ENCODE peak calls at places on chromosomes 12 and 14, in seven cellular contexts. R is HFF-Myc, V is iris pigment epithelial cell, Q is GM20000, G is RCC 7860, W is A673, P is anterior cingulate cortex. O is an unnamed sample.

GRCh38 chr14:106729551-106729950 is 1203.2 kb downstream of the TMEM121 start:
- DNase-seq in G (no peak), R (no peak), W (no peak), P (no peak), Q (no peak), V (no peak), O (no peak)

GRCh38 chr14:90521930-90522483 is 125.2 kb downstream of the CALM1 start:
- DNase-seq in R (no peak), P (no peak), W (no peak), V (no peak), Q (no peak), G (no peak), O (no peak)

GRCh38 chr14:102508774-102509743 is 517 bp downstream of the ANKRD9 start:
- DNase-seq in Q (peak), V (peak), R (no peak), P (no peak), G (no peak), W (peak), O (peak)

GRCh38 chr12:88946377-88946997 is 366.2 kb upstream of the KITLG start:
- DNase-seq in V (peak), R (no peak), P (no peak), Q (no peak), W (peak), G (peak), O (no peak)

GRCh38 chr14:25007832-25008231 is 42.1 kb downstream of the STXBP6 start:
- DNase-seq in Q (no peak), P (no peak), R (no peak), V (no peak), W (peak), G (no peak), O (no peak)

GRCh38 chr14:23447634-23448353 is 12.3 kb upstream of the MYH7 start:
- DNase-seq in G (no peak), V (no peak), W (no peak), Q (no peak), P (no peak), R (no peak), O (no peak)

GRCh38 chr12:45192041-45192695 is 23.7 kb upstream of the ANO6 start:
- DNase-seq in V (peak), G (peak), R (no peak), W (peak), P (no peak), Q (no peak), O (no peak)

GRCh38 chr12:73531752-73532151 is 1005.9 kb upstream of the ATXN7L3B start:
- DNase-seq in P (no peak), V (peak), R (no peak), Q (no peak), G (no peak), W (no peak), O (no peak)

GRCh38 chr14:103220982-103221641 is 97.9 kb downstream of the TNFAIP2 start:
- DNase-seq in G (no peak), V (no peak), Q (no peak), W (no peak), R (no peak), P (no peak), O (no peak)

GRCh38 chr12:10304161-10304574 is 3.5 kb upstream of the KLRD1 start:
- DNase-seq in R (peak), Q (no peak), P (no peak), V (peak), W (no peak), G (peak), O (no peak)

GRCh38 chr12:5556033-5556614 is 124.2 kb downstream of the NTF3 start:
- DNase-seq in V (no peak), W (peak), P (no peak), G (no peak), R (no peak), Q (no peak), O (no peak)

GRCh38 chr14:85475113-85475512 is 54.8 kb upstream of the FLRT2 start:
- DNase-seq in Q (no peak), G (no peak), R (no peak), P (no peak), W (peak), V (peak), O (no peak)

GRCh38 chr12:47219243-47219642 is 139.5 kb upstream of the AMIGO2 start:
- DNase-seq in V (peak), Q (no peak), G (peak), P (no peak), R (no peak), W (no peak), O (no peak)

GRCh38 chr14:59455411-59455810 is 9.8 kb downstream of the GPR135 start:
- DNase-seq in G (no peak), V (peak), P (no peak), R (no peak), Q (no peak), W (peak), O (no peak)

GRCh38 chr12:113559466-113559865 is 87.8 kb upstream of the LHX5 start:
- DNase-seq in R (no peak), G (no peak), Q (no peak), P (no peak), W (no peak), V (no peak), O (no peak)